ENCODE peak calls at places on chromosomes 3 and 15, in seven cellular contexts. One of them, this sample, is unnamed.

GRCh38 chr3:134737520-134737919 is 57.5 kb upstream of the EPHB1 start:
- DNase-seq in adrenal gland: no peak
- DNase-seq in naive thymus-derived CD4-positive, alpha-beta T cell: no peak
- DNase-seq in ovary: no peak
- DNase-seq in small intestine: no peak
- DNase-seq in breast epithelium: no peak
- DNase-seq in uterus: no peak
- DNase-seq in this sample: no peak

GRCh38 chr3:14296352-14296751 is 106.1 kb upstream of the SLC6A6 start:
- DNase-seq in adrenal gland: no peak
- DNase-seq in naive thymus-derived CD4-positive, alpha-beta T cell: no peak
- DNase-seq in ovary: no peak
- DNase-seq in small intestine: peak; percentile 53
- DNase-seq in breast epithelium: no peak
- DNase-seq in uterus: no peak
- DNase-seq in this sample: no peak

GRCh38 chr3:126119008-126119675 is 35.2 kb upstream of the SLC41A3 start:
- DNase-seq in adrenal gland: no peak
- DNase-seq in naive thymus-derived CD4-positive, alpha-beta T cell: no peak
- DNase-seq in ovary: peak; percentile 0
- DNase-seq in small intestine: no peak
- DNase-seq in breast epithelium: no peak
- DNase-seq in uterus: peak; percentile 8
- DNase-seq in this sample: peak; percentile 4

GRCh38 chr3:20344400-20344959 is 158.5 kb upstream of the SGO1 start:
- DNase-seq in adrenal gland: no peak
- DNase-seq in naive thymus-derived CD4-positive, alpha-beta T cell: no peak
- DNase-seq in ovary: no peak
- DNase-seq in small intestine: no peak
- DNase-seq in breast epithelium: no peak
- DNase-seq in uterus: no peak
- DNase-seq in this sample: no peak

GRCh38 chr15:90588427-90588826 is 58.7 kb downstream of the CRTC3 start:
- DNase-seq in adrenal gland: no peak
- DNase-seq in naive thymus-derived CD4-positive, alpha-beta T cell: no peak
- DNase-seq in ovary: no peak
- DNase-seq in small intestine: no peak
- DNase-seq in breast epithelium: no peak
- DNase-seq in uterus: no peak
- DNase-seq in this sample: no peak

GRCh38 chr3:53005854-53006513 is 39.9 kb downstream of the SFMBT1 start:
- DNase-seq in adrenal gland: no peak
- DNase-seq in naive thymus-derived CD4-positive, alpha-beta T cell: no peak
- DNase-seq in ovary: no peak
- DNase-seq in small intestine: peak; percentile 73
- DNase-seq in breast epithelium: no peak
- DNase-seq in uterus: no peak
- DNase-seq in this sample: no peak

GRCh38 chr15:85639752-85640381 is 154.9 kb downstream of the KLHL25 start:
- DNase-seq in adrenal gland: no peak
- DNase-seq in naive thymus-derived CD4-positive, alpha-beta T cell: no peak
- DNase-seq in ovary: no peak
- DNase-seq in small intestine: peak; percentile 52
- DNase-seq in breast epithelium: no peak
- DNase-seq in uterus: no peak
- DNase-seq in this sample: no peak

GRCh38 chr15:78301326-78301725 is 1.9 kb upstream of the SKIC8 start:
- DNase-seq in adrenal gland: no peak
- DNase-seq in naive thymus-derived CD4-positive, alpha-beta T cell: no peak
- DNase-seq in ovary: no peak
- DNase-seq in small intestine: no peak
- DNase-seq in breast epithelium: no peak
- DNase-seq in uterus: no peak
- DNase-seq in this sample: no peak

GRCh38 chr15:96324192-96324895 is 6.2 kb upstream of the NR2F2 start:
- DNase-seq in adrenal gland: peak; percentile 32
- DNase-seq in naive thymus-derived CD4-positive, alpha-beta T cell: no peak
- DNase-seq in ovary: peak; percentile 81
- DNase-seq in small intestine: no peak
- DNase-seq in breast epithelium: no peak
- DNase-seq in uterus: peak; percentile 81
- DNase-seq in this sample: no peak

GRCh38 chr15:42133356-42133755 is 23.1 kb downstream of the PLA2G4F start:
- DNase-seq in adrenal gland: no peak
- DNase-seq in naive thymus-derived CD4-positive, alpha-beta T cell: no peak
- DNase-seq in ovary: no peak
- DNase-seq in small intestine: no peak
- DNase-seq in breast epithelium: no peak
- DNase-seq in uterus: no peak
- DNase-seq in this sample: no peak

GRCh38 chr15:59843609-59844008 is 154.5 kb upstream of the BNIP2 start:
- DNase-seq in adrenal gland: no peak
- DNase-seq in naive thymus-derived CD4-positive, alpha-beta T cell: no peak
- DNase-seq in ovary: no peak
- DNase-seq in small intestine: no peak
- DNase-seq in breast epithelium: no peak
- DNase-seq in uterus: no peak
- DNase-seq in this sample: no peak

GRCh38 chr3:188507244-188507720 is 353.3 kb downstream of the LPP start:
- DNase-seq in adrenal gland: peak; percentile 23
- DNase-seq in naive thymus-derived CD4-positive, alpha-beta T cell: peak; percentile 6
- DNase-seq in ovary: no peak
- DNase-seq in small intestine: no peak
- DNase-seq in breast epithelium: no peak
- DNase-seq in uterus: no peak
- DNase-seq in this sample: no peak

GRCh38 chr3:65672071-65672470 is 366.6 kb downstream of the MAGI1 start:
- DNase-seq in adrenal gland: no peak
- DNase-seq in naive thymus-derived CD4-positive, alpha-beta T cell: no peak
- DNase-seq in ovary: no peak
- DNase-seq in small intestine: no peak
- DNase-seq in breast epithelium: no peak
- DNase-seq in uterus: no peak
- DNase-seq in this sample: no peak

GRCh38 chr3:414063-414462 is 217.5 kb downstream of the CHL1 start:
- DNase-seq in adrenal gland: no peak
- DNase-seq in naive thymus-derived CD4-positive, alpha-beta T cell: no peak
- DNase-seq in ovary: no peak
- DNase-seq in small intestine: peak; percentile 1
- DNase-seq in breast epithelium: no peak
- DNase-seq in uterus: no peak
- DNase-seq in this sample: no peak

GRCh38 chr15:43273243-43273642 is 6.5 kb upstream of the TGM5 start:
- DNase-seq in adrenal gland: no peak
- DNase-seq in naive thymus-derived CD4-positive, alpha-beta T cell: no peak
- DNase-seq in ovary: no peak
- DNase-seq in small intestine: no peak
- DNase-seq in breast epithelium: no peak
- DNase-seq in uterus: no peak
- DNase-seq in this sample: no peak

GRCh38 chr15:64981812-64982431 is 7.8 kb downstream of the SPG21 start:
- DNase-seq in adrenal gland: peak; percentile 18
- DNase-seq in naive thymus-derived CD4-positive, alpha-beta T cell: no peak
- DNase-seq in ovary: no peak
- DNase-seq in small intestine: peak; percentile 87
- DNase-seq in breast epithelium: no peak
- DNase-seq in uterus: no peak
- DNase-seq in this sample: no peak

GRCh38 chr15:64982472-64982871 is 7.2 kb downstream of the SPG21 start:
- DNase-seq in adrenal gland: no peak
- DNase-seq in naive thymus-derived CD4-positive, alpha-beta T cell: no peak
- DNase-seq in ovary: no peak
- DNase-seq in small intestine: no peak
- DNase-seq in breast epithelium: no peak
- DNase-seq in uterus: no peak
- DNase-seq in this sample: no peak

GRCh38 chr15:64987136-64987535 is 2.6 kb downstream of the SPG21 start:
- DNase-seq in adrenal gland: no peak
- DNase-seq in naive thymus-derived CD4-positive, alpha-beta T cell: no peak
- DNase-seq in ovary: no peak
- DNase-seq in small intestine: no peak
- DNase-seq in breast epithelium: no peak
- DNase-seq in uterus: no peak
- DNase-seq in this sample: no peak

GRCh38 chr15:64989331-64990167 is at the start of gene SPG21:
- DNase-seq in adrenal gland: peak; percentile 95
- DNase-seq in naive thymus-derived CD4-positive, alpha-beta T cell: peak; percentile 85
- DNase-seq in ovary: peak; percentile 94
- DNase-seq in small intestine: peak; percentile 90
- DNase-seq in breast epithelium: peak; percentile 90
- DNase-seq in uterus: peak; percentile 92
- DNase-seq in this sample: peak; percentile 94

DNA sequence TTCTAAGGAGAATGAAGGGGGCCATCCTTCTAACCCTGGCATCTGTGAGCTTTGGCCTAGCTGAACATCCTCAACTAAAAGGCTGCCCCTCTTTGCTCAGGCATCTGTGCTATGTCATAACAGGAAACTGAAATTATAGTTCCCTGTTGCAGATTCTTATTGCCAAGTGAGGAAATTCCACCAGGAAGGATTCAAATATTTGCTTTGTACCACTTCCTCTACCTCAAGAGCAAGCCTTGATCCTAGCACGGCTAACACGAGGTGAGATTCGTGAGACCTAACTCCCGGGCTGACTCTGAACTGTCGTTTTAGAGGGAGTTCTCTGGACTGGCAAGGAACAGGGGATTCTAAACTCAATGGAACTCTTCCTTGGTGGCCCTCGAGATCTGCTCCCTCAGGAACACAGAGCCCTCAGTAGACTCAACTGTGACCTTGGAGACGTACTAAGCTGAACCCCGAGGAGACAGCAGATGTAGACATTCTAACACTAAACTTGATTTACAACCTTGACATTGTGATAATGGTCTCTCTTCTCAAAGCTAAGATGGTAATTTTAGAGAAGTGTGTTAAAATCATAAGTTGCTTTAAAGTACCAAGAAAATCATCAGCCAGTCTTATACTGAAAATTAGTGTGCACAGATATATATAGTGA is 4.2 kb downstream of the SPG21 start:
- DNase-seq in adrenal gland: peak; percentile 18
- DNase-seq in naive thymus-derived CD4-positive, alpha-beta T cell: no peak
- DNase-seq in ovary: no peak
- DNase-seq in small intestine: no peak
- DNase-seq in breast epithelium: no peak
- DNase-seq in uterus: no peak
- DNase-seq in this sample: no peak
- H3K27ac ChIP-seq in adrenal gland: peak overlapping the region; percentile 71
- H3K27ac ChIP-seq in naive thymus-derived CD4-positive, alpha-beta T cell: no peak overlapping the region
- H3K27ac ChIP-seq in ovary: no peak overlapping the region
- H3K27ac ChIP-seq in small intestine: peak overlapping the region; percentile 89
- H3K27ac ChIP-seq in breast epithelium: peak overlapping the region; percentile 66
- H3K27ac ChIP-seq in uterus: peak overlapping the region; percentile 43
- H3K27ac ChIP-seq in this sample: peak overlapping the region; percentile 27

GRCh38 chr3:30692498-30693130 is 86.2 kb downstream of the TGFBR2 start:
- DNase-seq in adrenal gland: no peak
- DNase-seq in naive thymus-derived CD4-positive, alpha-beta T cell: no peak
- DNase-seq in ovary: no peak
- DNase-seq in small intestine: no peak
- DNase-seq in breast epithelium: no peak
- DNase-seq in uterus: no peak
- DNase-seq in this sample: no peak
- H3K4me1 ChIP-seq in adrenal gland: peaks cover 67% of the 10 kb centered on the region
- H3K4me1 ChIP-seq in naive thymus-derived CD4-positive, alpha-beta T cell: peaks cover 13% of the 10 kb centered on the region
- H3K4me1 ChIP-seq in ovary: peaks cover 14% of the 10 kb centered on the region
- H3K4me1 ChIP-seq in small intestine: peaks cover 6% of the 10 kb centered on the region
- H3K4me1 ChIP-seq in breast epithelium: peaks cover 8% of the 10 kb centered on the region
- H3K4me1 ChIP-seq in uterus: peaks cover 15% of the 10 kb centered on the region
- H3K4me1 ChIP-seq in this sample: peaks cover 15% of the 10 kb centered on the region

GRCh38 chr3:108088697-108089096 is 2.1 kb downstream of the CD47 start:
- DNase-seq in adrenal gland: no peak
- DNase-seq in naive thymus-derived CD4-positive, alpha-beta T cell: peak; percentile 22
- DNase-seq in ovary: no peak
- DNase-seq in small intestine: peak; percentile 55
- DNase-seq in breast epithelium: no peak
- DNase-seq in uterus: no peak
- DNase-seq in this sample: no peak
- H3K27ac ChIP-seq in adrenal gland: no peak overlapping the region
- H3K27ac ChIP-seq in naive thymus-derived CD4-positive, alpha-beta T cell: peak overlapping the region; percentile 100
- H3K27ac ChIP-seq in ovary: no peak overlapping the region
- H3K27ac ChIP-seq in small intestine: no peak overlapping the region
- H3K27ac ChIP-seq in breast epithelium: peak overlapping the region; percentile 27
- H3K27ac ChIP-seq in uterus: peak overlapping the region; percentile 86
- H3K27ac ChIP-seq in this sample: no peak overlapping the region

DNA sequence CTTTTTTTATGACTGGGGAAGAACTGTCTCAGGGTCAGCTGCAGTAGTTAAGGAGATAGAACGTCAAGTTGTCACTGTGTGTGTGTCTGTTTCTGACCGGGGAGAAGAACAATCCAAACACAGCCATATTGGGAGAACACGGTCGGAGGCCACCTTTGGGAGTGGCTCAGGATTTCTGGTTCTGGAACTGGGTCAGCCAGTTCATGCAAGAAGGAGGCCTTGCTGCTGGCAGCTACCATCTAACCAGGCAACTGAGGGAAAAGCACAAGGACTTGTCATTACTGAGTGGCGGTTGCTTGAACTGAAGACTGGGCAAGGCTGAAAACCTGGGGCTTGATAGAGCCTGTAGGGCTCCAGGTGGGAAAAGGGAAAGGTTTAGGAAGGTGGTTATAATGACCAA is 24.6 kb downstream of the GLDN start:
- DNase-seq in adrenal gland: no peak
- DNase-seq in naive thymus-derived CD4-positive, alpha-beta T cell: no peak
- DNase-seq in ovary: no peak
- DNase-seq in small intestine: no peak
- DNase-seq in breast epithelium: no peak
- DNase-seq in uterus: no peak
- DNase-seq in this sample: no peak
- H3K4me1 ChIP-seq in adrenal gland: no peaks in the 10 kb centered on the region
- H3K4me1 ChIP-seq in naive thymus-derived CD4-positive, alpha-beta T cell: no peaks in the 10 kb centered on the region
- H3K4me1 ChIP-seq in ovary: peaks cover 2% of the 10 kb centered on the region
- H3K4me1 ChIP-seq in small intestine: no peaks in the 10 kb centered on the region
- H3K4me1 ChIP-seq in breast epithelium: no peaks in the 10 kb centered on the region
- H3K4me1 ChIP-seq in uterus: no peaks in the 10 kb centered on the region
- H3K4me1 ChIP-seq in this sample: peaks cover 7% of the 10 kb centered on the region

GRCh38 chr3:136346486-136346885 is 96.3 kb downstream of the PCCB start:
- DNase-seq in adrenal gland: no peak
- DNase-seq in naive thymus-derived CD4-positive, alpha-beta T cell: no peak
- DNase-seq in ovary: no peak
- DNase-seq in small intestine: no peak
- DNase-seq in breast epithelium: no peak
- DNase-seq in uterus: no peak
- DNase-seq in this sample: no peak

GRCh38 chr3:136343446-136343845 is 93.3 kb downstream of the PCCB start:
- DNase-seq in adrenal gland: no peak
- DNase-seq in naive thymus-derived CD4-positive, alpha-beta T cell: no peak
- DNase-seq in ovary: no peak
- DNase-seq in small intestine: peak; percentile 53
- DNase-seq in breast epithelium: no peak
- DNase-seq in uterus: no peak
- DNase-seq in this sample: no peak

GRCh38 chr3:136343873-136344281 is 93.7 kb downstream of the PCCB start:
- DNase-seq in adrenal gland: peak; percentile 98
- DNase-seq in naive thymus-derived CD4-positive, alpha-beta T cell: no peak
- DNase-seq in ovary: peak; percentile 34
- DNase-seq in small intestine: peak; percentile 74
- DNase-seq in breast epithelium: peak; percentile 88
- DNase-seq in uterus: peak; percentile 78
- DNase-seq in this sample: peak; percentile 53
- H3K27ac ChIP-seq in adrenal gland: peak overlapping the region; percentile 76
- H3K27ac ChIP-seq in naive thymus-derived CD4-positive, alpha-beta T cell: no peak overlapping the region
- H3K27ac ChIP-seq in ovary: no peak overlapping the region
- H3K27ac ChIP-seq in small intestine: peak overlapping the region; percentile 33
- H3K27ac ChIP-seq in breast epithelium: no peak overlapping the region
- H3K27ac ChIP-seq in uterus: no peak overlapping the region
- H3K27ac ChIP-seq in this sample: no peak overlapping the region

This sample was measured in testis.